ENCODE peak calls at places on chromosome 9, in ten cellular contexts. Y is PC-9, R is adrenal gland, I is AG04450, G is gastrocnemius medialis, T is GM23248, A is pancreas, L is HCT116, O is A673, M is left ventricle myocardium inferior. S is an unnamed sample.

GRCh38 chr9:99867536-99867935 is 38.9 kb upstream of the STX17 start:
- DNase-seq in M (no peak), G (no peak), R (no peak), I (no peak), Y (peak), O (no peak), T (peak), A (no peak), L (no peak), S (no peak)

GRCh38 chr9:95413793-95414192 is 96.3 kb upstream of the FANCC start:
- DNase-seq in O (no peak), I (no peak), Y (no peak), M (no peak), G (no peak), T (no peak), A (no peak), L (no peak), R (no peak), S (no peak)

GRCh38 chr9:33426843-33427293 is 20.5 kb downstream of the AQP3 start:
- DNase-seq in A (no peak), M (no peak), I (no peak), T (no peak), O (no peak), L (no peak), Y (no peak), R (no peak), G (no peak), S (no peak)

GRCh38 chr9:118563677-118564076 is 805.6 kb downstream of the BRINP1 start:
- DNase-seq in A (no peak), M (no peak), T (peak), Y (no peak), R (no peak), G (no peak), L (no peak), I (no peak), O (no peak), S (no peak)

GRCh38 chr9:88587182-88587581 is 52.2 kb downstream of the NXNL2 start:
- DNase-seq in O (no peak), L (no peak), A (no peak), M (no peak), Y (no peak), R (no peak), I (no peak), T (peak), G (no peak), S (no peak)

GRCh38 chr9:134827559-134827958 is 53.1 kb upstream of the FCN2 start:
- DNase-seq in G (no peak), L (no peak), M (no peak), T (no peak), O (no peak), A (no peak), Y (no peak), I (no peak), R (no peak), S (no peak)

GRCh38 chr9:104386425-104387069 is 117.5 kb upstream of the OR13F1 start:
- DNase-seq in T (peak), R (no peak), Y (no peak), O (peak), G (no peak), L (peak), A (no peak), M (no peak), I (no peak), S (no peak)

GRCh38 chr9:128419061-128419925 is 1.4 kb upstream of the CERCAM start:
- DNase-seq in G (no peak), I (no peak), A (no peak), Y (no peak), L (no peak), R (peak), M (no peak), O (peak), T (peak), S (peak)

GRCh38 chr9:37486616-37487544 is 1.1 kb downstream of the POLR1E start:
- DNase-seq in O (peak), M (peak), A (no peak), Y (no peak), G (no peak), L (no peak), I (peak), R (peak), T (peak), S (peak)
- H3K27ac ChIP-seq in O (peak), M (peak), A (no peak), Y (no peak), G (peak), L (peak), I (peak), R (peak), T (peak), S (peak)

GRCh38 chr9:136258786-136259516 is 13.3 kb upstream of the QSOX2 start:
- DNase-seq in A (no peak), T (no peak), M (no peak), L (no peak), I (no peak), R (no peak), G (no peak), O (no peak), Y (no peak), S (no peak)
- H3K27ac ChIP-seq in A (no peak), T (no peak), M (no peak), L (no peak), I (no peak), R (no peak), G (no peak), O (no peak), Y (no peak), S (no peak)

GRCh38 chr9:83299556-83299955 is 236.6 kb upstream of the RASEF start:
- DNase-seq in M (no peak), G (peak), A (no peak), L (no peak), I (no peak), T (peak), R (peak), Y (peak), O (no peak), S (no peak)

GRCh38 chr9:83296123-83296522 is 233.2 kb upstream of the RASEF start:
- DNase-seq in M (no peak), I (no peak), A (no peak), T (no peak), L (no peak), G (no peak), Y (no peak), O (no peak), R (no peak), S (no peak)

GRCh38 chr9:83291196-83291595 is 228.3 kb upstream of the RASEF start:
- DNase-seq in Y (no peak), A (no peak), G (no peak), O (no peak), R (no peak), M (no peak), I (no peak), L (no peak), T (no peak), S (no peak)

GRCh38 chr9:83299094-83299493 is 236.2 kb upstream of the RASEF start:
- DNase-seq in I (no peak), A (no peak), Y (peak), O (no peak), T (no peak), L (no peak), M (no peak), G (no peak), R (no peak), S (no peak)

GRCh38 chr9:83294816-83295215 is 231.9 kb upstream of the RASEF start:
- DNase-seq in L (no peak), M (no peak), O (no peak), T (no peak), I (no peak), Y (no peak), A (no peak), R (no peak), G (no peak), S (no peak)
- H3K27ac ChIP-seq in L (no peak), M (no peak), O (no peak), T (no peak), I (no peak), Y (no peak), A (no peak), R (no peak), G (no peak), S (no peak)

GRCh38 chr9:27600254-27600653 is 27.0 kb upstream of the C9orf72 start:
- DNase-seq in O (no peak), T (no peak), G (no peak), L (no peak), M (no peak), Y (no peak), A (no peak), R (no peak), I (no peak), S (no peak)
- H3K27ac ChIP-seq in O (no peak), T (no peak), G (peak), L (no peak), M (peak), Y (no peak), A (peak), R (peak), I (no peak), S (no peak)

DNA sequence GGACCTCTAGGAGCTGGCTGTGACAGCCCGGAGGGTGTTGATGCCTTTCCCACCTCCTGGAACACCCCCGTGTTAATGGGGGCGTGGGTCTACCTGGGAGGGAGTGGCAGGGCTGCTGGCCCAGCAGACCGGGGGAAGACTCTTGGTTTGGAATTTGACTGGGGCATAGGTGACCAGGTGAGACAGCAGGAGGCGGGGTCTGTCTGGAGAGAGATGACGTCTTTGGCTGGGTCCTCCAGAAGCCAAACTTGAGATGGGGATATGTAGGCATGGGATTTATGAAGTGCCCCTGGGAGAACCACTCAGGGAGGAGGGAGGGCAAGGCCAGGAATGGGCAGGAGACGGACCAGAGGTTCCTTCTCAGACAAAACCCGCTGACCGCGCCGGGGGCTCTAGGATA is 42.6 kb downstream of the NEK6 start:
- DNase-seq in L (no peak), O (no peak), Y (peak), R (no peak), A (no peak), I (no peak), G (no peak), T (no peak), M (no peak), S (no peak)
- H3K27ac ChIP-seq in L (no peak), O (no peak), Y (peak), R (no peak), A (no peak), I (peak), G (no peak), T (no peak), M (no peak), S (no peak)

GRCh38 chr9:112331676-112331955 is 1.8 kb downstream of the PTBP3 start:
- DNase-seq in O (no peak), T (no peak), Y (no peak), G (no peak), I (no peak), L (no peak), M (no peak), R (no peak), A (no peak), S (no peak)

GRCh38 chr9:112332977-112333638 is at the start of gene PTBP3:
- DNase-seq in G (peak), Y (peak), O (peak), R (peak), M (peak), I (peak), T (peak), A (peak), L (no peak), S (peak)

GRCh38 chr9:112332674-112332976 is 794 bp downstream of the PTBP3 start:
- DNase-seq in M (no peak), A (no peak), O (no peak), R (no peak), T (no peak), I (no peak), G (no peak), Y (no peak), L (no peak), S (no peak)

GRCh38 chr9:112333639-112334318 is 360 bp upstream of the PTBP3 start:
- DNase-seq in I (peak), L (peak), Y (peak), A (peak), O (peak), T (peak), M (peak), R (peak), G (peak), S (peak)

GRCh38 chr9:112332272-112332671 is 1.1 kb downstream of the PTBP3 start:
- DNase-seq in A (no peak), T (peak), G (no peak), O (no peak), R (no peak), M (no peak), Y (no peak), I (no peak), L (no peak), S (no peak)
- H3K27ac ChIP-seq in A (peak), T (peak), G (peak), O (peak), R (peak), M (peak), Y (peak), I (no peak), L (peak), S (no peak)

GRCh38 chr9:37027582-37028424 is 6.3 kb downstream of the PAX5 start:
- DNase-seq in M (peak), A (peak), I (peak), L (peak), G (peak), O (peak), T (peak), R (peak), Y (peak), S (peak)
- H3K27ac ChIP-seq in M (no peak), A (no peak), I (no peak), L (no peak), G (no peak), O (no peak), T (no peak), R (no peak), Y (no peak), S (no peak)

DNA sequence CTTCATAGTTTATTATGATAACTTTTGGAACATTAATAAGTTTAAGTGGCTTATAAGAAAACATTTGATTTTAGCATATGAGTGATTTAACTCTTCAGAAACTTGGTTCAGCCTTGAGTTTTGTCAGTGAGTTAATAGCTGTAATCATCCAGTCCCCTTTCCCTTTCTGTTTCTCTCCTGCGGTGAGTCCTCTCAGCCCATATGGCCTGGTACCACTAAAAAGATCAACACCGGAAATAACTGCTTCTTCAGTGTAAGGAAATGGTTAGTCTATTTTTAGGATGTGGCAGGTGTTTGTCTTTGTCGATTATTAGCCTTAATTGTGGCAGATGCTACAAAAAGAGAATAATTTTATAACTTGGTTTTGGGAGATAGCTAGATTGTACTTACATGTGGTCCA is 120.2 kb upstream of the GRHPR start:
- DNase-seq in R (no peak), A (no peak), Y (no peak), G (no peak), T (no peak), M (no peak), O (peak), L (no peak), I (no peak), S (no peak)
- H3K27ac ChIP-seq in R (no peak), A (no peak), Y (no peak), G (no peak), T (no peak), M (no peak), O (peak), L (no peak), I (no peak), S (no peak)

S was measured in substantia nigra.